ENCODE peak calls at places on chromosomes 5 and 9, in six cellular contexts. One of them, this sample, is unnamed.

GRCh38 chr9:88268886-88269285 is 119.4 kb upstream of the SPIN1 start:
- DNase-seq in PC-9: no peak
- DNase-seq in HepG2: no peak
- DNase-seq in A673: no peak
- DNase-seq in MM.1S: no peak
- DNase-seq in neural progenitor cell: no peak
- DNase-seq in this sample: no peak

GRCh38 chr9:8859416-8859815 is 1059.8 kb upstream of the DMAC1 start:
- DNase-seq in PC-9: no peak
- DNase-seq in HepG2: no peak
- DNase-seq in A673: no peak
- DNase-seq in MM.1S: no peak
- DNase-seq in neural progenitor cell: peak
- DNase-seq in this sample: no peak

GRCh38 chr9:113511047-113511521 is 47.6 kb downstream of the RGS3 start:
- DNase-seq in PC-9: no peak
- DNase-seq in HepG2: no peak
- DNase-seq in A673: no peak
- DNase-seq in MM.1S: no peak
- DNase-seq in neural progenitor cell: no peak
- DNase-seq in this sample: no peak

GRCh38 chr9:7180247-7180646 is 422.5 kb downstream of the KDM4C start:
- DNase-seq in PC-9: no peak
- DNase-seq in HepG2: no peak
- DNase-seq in A673: no peak
- DNase-seq in MM.1S: no peak
- DNase-seq in neural progenitor cell: peak
- DNase-seq in this sample: no peak

GRCh38 chr5:74375271-74375670 is 265.3 kb downstream of the ENC1 start:
- DNase-seq in PC-9: peak
- DNase-seq in HepG2: no peak
- DNase-seq in A673: no peak
- DNase-seq in MM.1S: no peak
- DNase-seq in neural progenitor cell: no peak
- DNase-seq in this sample: no peak

GRCh38 chr5:177596775-177597238 is 3.1 kb upstream of the B4GALT7 start:
- DNase-seq in PC-9: no peak
- DNase-seq in HepG2: no peak
- DNase-seq in A673: no peak
- DNase-seq in MM.1S: no peak
- DNase-seq in neural progenitor cell: no peak
- DNase-seq in this sample: no peak

GRCh38 chr9:122785269-122785668 is 3.5 kb upstream of the OR5C1 start:
- DNase-seq in PC-9: no peak
- DNase-seq in HepG2: no peak
- DNase-seq in A673: no peak
- DNase-seq in MM.1S: no peak
- DNase-seq in neural progenitor cell: no peak
- DNase-seq in this sample: no peak

GRCh38 chr9:136623016-136623848 is 39.5 kb upstream of the EGFL7 start:
- DNase-seq in PC-9: no peak
- DNase-seq in HepG2: no peak
- DNase-seq in A673: no peak
- DNase-seq in MM.1S: no peak
- DNase-seq in neural progenitor cell: no peak
- DNase-seq in this sample: no peak

GRCh38 chr5:134224905-134225779 is 731 bp downstream of the PPP2CA start:
- DNase-seq in PC-9: peak
- DNase-seq in HepG2: peak
- DNase-seq in A673: peak
- DNase-seq in MM.1S: peak
- DNase-seq in neural progenitor cell: peak
- DNase-seq in this sample: no peak

GRCh38 chr5:180077594-180078284 is 6.2 kb upstream of the RNF130 start:
- DNase-seq in PC-9: no peak
- DNase-seq in HepG2: no peak
- DNase-seq in A673: no peak
- DNase-seq in MM.1S: no peak
- DNase-seq in neural progenitor cell: no peak
- DNase-seq in this sample: no peak

GRCh38 chr5:56167522-56167921 is 65.6 kb downstream of the ANKRD55 start:
- DNase-seq in PC-9: no peak
- DNase-seq in HepG2: no peak
- DNase-seq in A673: no peak
- DNase-seq in MM.1S: peak
- DNase-seq in neural progenitor cell: no peak
- DNase-seq in this sample: no peak

DNA sequence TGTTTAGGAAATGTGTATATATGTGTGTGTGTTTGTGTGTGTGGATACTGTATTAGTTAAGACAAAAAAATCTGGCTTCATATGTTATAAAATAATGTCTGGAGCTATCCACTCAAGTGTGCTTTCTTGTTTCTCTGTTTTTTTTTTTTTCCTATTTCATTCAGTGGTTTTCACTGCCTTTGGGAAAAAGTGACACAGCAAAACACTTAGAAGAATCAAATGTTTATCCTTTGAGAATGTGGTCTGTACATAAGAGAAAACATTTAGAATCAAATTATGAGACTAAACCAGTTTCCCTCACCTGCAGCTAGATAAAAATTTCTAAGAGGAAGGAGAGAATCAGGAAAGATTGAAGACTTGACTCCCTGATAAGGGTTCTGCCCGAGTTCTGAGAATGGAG is 8.1 kb downstream of the TMC1 start:
- DNase-seq in PC-9: no peak
- DNase-seq in HepG2: no peak
- DNase-seq in A673: no peak
- DNase-seq in MM.1S: no peak
- DNase-seq in neural progenitor cell: no peak
- DNase-seq in this sample: no peak
- TF ChIP-seq EZH2 in PC-9: no peak
- TF ChIP-seq EZH2 in HepG2: no peak
- TF ChIP-seq EZH2 in A673: no peak
- TF ChIP-seq EZH2 in MM.1S: no peak
- TF ChIP-seq EZH2 in neural progenitor cell: no peak
- TF ChIP-seq EZH2 in this sample: no peak

GRCh38 chr5:79753087-79753486 is 63.5 kb downstream of the CMYA5 start:
- DNase-seq in PC-9: no peak
- DNase-seq in HepG2: no peak
- DNase-seq in A673: no peak
- DNase-seq in MM.1S: no peak
- DNase-seq in neural progenitor cell: no peak
- DNase-seq in this sample: no peak
- TF ChIP-seq EZH2 in PC-9: no peak
- TF ChIP-seq EZH2 in HepG2: no peak
- TF ChIP-seq EZH2 in A673: no peak
- TF ChIP-seq EZH2 in MM.1S: no peak
- TF ChIP-seq EZH2 in neural progenitor cell: no peak
- TF ChIP-seq EZH2 in this sample: no peak

DNA sequence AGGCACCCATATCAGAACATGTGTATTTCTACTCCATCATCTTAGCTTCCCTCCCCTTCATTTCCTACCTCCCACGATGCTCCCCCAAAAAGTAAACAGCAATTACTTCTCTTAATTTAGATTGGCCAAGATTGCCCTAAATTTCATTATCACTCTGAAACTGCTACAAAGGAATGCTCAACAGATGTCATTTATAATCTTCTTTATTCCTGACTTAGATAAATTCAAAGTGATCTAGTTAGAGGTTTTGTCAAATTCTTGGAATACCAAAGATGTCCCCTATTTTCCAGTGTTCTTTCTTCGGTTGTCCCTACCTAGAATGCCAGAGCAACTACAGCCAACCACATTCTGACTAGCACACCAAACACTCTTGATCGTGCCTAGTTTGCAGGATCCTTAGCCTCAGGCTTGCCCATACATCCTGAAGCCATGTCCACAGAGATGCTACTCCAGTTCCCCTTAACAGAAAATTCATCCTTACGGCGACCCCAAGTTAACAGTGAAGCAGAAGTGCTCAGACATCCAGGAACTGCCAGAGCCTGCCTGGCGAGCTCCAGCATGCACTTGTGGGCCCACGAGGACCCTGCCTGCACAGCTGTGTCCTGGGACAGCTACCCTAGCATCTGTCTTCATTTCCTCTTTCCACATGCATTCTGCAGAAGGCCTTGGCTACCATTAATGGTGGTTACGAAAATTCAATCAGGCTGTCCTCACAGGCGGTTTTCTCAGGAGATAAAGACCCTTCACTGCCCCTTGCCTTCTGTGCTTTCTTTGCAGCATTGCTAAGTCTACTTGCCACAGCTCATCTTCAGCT is 31.5 kb downstream of the DAP start:
- DNase-seq in PC-9: no peak
- DNase-seq in HepG2: no peak
- DNase-seq in A673: no peak
- DNase-seq in MM.1S: no peak
- DNase-seq in neural progenitor cell: no peak
- DNase-seq in this sample: no peak
- TF ChIP-seq EZH2 in PC-9: no peak
- TF ChIP-seq EZH2 in HepG2: no peak
- TF ChIP-seq EZH2 in A673: no peak
- TF ChIP-seq EZH2 in MM.1S: no peak
- TF ChIP-seq EZH2 in neural progenitor cell: no peak
- TF ChIP-seq EZH2 in this sample: no peak

GRCh38 chr5:150302301-150303069 is at the start of gene ARSI:
- DNase-seq in PC-9: no peak
- DNase-seq in HepG2: no peak
- DNase-seq in A673: no peak
- DNase-seq in MM.1S: peak
- DNase-seq in neural progenitor cell: peak
- DNase-seq in this sample: no peak
- TF ChIP-seq EZH2 in PC-9: no peak
- TF ChIP-seq EZH2 in HepG2: no peak
- TF ChIP-seq EZH2 in A673: no peak
- TF ChIP-seq EZH2 in MM.1S: no peak
- TF ChIP-seq EZH2 in neural progenitor cell: peak
- TF ChIP-seq EZH2 in this sample: no peak

DNA sequence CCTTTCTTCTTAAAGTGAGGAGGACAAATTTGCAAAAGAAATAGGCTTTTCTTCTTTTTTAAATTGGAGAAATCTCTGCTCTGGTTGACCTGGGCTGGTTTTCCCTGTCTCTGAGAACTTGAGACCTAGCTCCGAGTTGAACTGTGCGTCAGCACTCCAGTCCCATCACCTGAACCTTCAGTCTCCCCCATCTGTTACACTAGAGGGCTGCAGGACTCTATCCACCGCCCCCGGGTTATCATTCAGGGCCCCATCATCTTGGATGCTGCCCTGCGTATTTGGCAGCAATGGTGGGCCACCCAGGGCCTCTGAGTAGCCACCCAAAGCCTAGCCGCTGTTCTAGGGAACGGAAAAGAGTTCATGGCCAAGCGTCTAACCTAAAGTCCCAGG is 2.5 kb downstream of the FOXE1 start:
- DNase-seq in PC-9: no peak
- DNase-seq in HepG2: no peak
- DNase-seq in A673: no peak
- DNase-seq in MM.1S: no peak
- DNase-seq in neural progenitor cell: no peak
- DNase-seq in this sample: no peak
- TF ChIP-seq EZH2 in PC-9: no peak
- TF ChIP-seq EZH2 in HepG2: no peak
- TF ChIP-seq EZH2 in A673: no peak
- TF ChIP-seq EZH2 in MM.1S: no peak
- TF ChIP-seq EZH2 in neural progenitor cell: peak
- TF ChIP-seq EZH2 in this sample: no peak

This sample was measured in SK-N-MC.